ENCODE peak calls at places on chromosomes 12 and 14, in five cellular contexts. One of them, this sample, is unnamed. For H3K4me1, the result is how much of the 10 kb centered on the place peaks cover.

GRCh38 chr12:46557539-46558373 is 185.2 kb upstream of the SLC38A2 start:
- DNase-seq in GM23338: no peak
- DNase-seq in OCI-LY7: no peak
- DNase-seq in H1: no peak
- DNase-seq in pancreas: no peak
- DNase-seq in this sample: no peak

GRCh38 chr12:122841544-122842321 is 6.5 kb downstream of the HIP1R start:
- DNase-seq in GM23338: peak
- DNase-seq in OCI-LY7: no peak
- DNase-seq in H1: no peak
- DNase-seq in pancreas: no peak
- DNase-seq in this sample: no peak

GRCh38 chr14:75879031-75879430 is 102.8 kb downstream of the TGFB3 start:
- DNase-seq in GM23338: no peak
- DNase-seq in OCI-LY7: no peak
- DNase-seq in H1: no peak
- DNase-seq in pancreas: no peak
- DNase-seq in this sample: no peak

GRCh38 chr14:103284574-103285467 is 49.2 kb upstream of the EIF5 start:
- DNase-seq in GM23338: peak
- DNase-seq in OCI-LY7: no peak
- DNase-seq in H1: no peak
- DNase-seq in pancreas: no peak
- DNase-seq in this sample: no peak

GRCh38 chr12:10612110-10612509 is 1.3 kb downstream of the MAGOHB start:
- DNase-seq in GM23338: no peak
- DNase-seq in OCI-LY7: no peak
- DNase-seq in H1: no peak
- DNase-seq in pancreas: no peak
- DNase-seq in this sample: no peak

GRCh38 chr14:24392327-24393098 is 6.3 kb upstream of the NYNRIN start:
- DNase-seq in GM23338: peak
- DNase-seq in OCI-LY7: no peak
- DNase-seq in H1: no peak
- DNase-seq in pancreas: no peak
- DNase-seq in this sample: no peak

GRCh38 chr12:94867066-94867855 is 136.2 kb downstream of the NDUFA12 start:
- DNase-seq in GM23338: no peak
- DNase-seq in OCI-LY7: no peak
- DNase-seq in H1: no peak
- DNase-seq in pancreas: no peak
- DNase-seq in this sample: no peak

GRCh38 chr14:105526781-105527380 is 498 bp downstream of the TMEM121 start:
- DNase-seq in GM23338: peak
- DNase-seq in OCI-LY7: no peak
- DNase-seq in H1: no peak
- DNase-seq in pancreas: no peak
- DNase-seq in this sample: no peak

GRCh38 chr12:71124833-71125460 is 32.9 kb downstream of the TSPAN8 start:
- DNase-seq in GM23338: no peak
- DNase-seq in OCI-LY7: no peak
- DNase-seq in H1: no peak
- DNase-seq in pancreas: no peak
- DNase-seq in this sample: no peak

GRCh38 chr12:119153477-119154434 is 25.0 kb upstream of the HSPB8 start:
- DNase-seq in GM23338: peak
- DNase-seq in OCI-LY7: no peak
- DNase-seq in H1: peak
- DNase-seq in pancreas: peak
- DNase-seq in this sample: peak

GRCh38 chr12:113867258-113867657 is 98.9 kb downstream of the RBM19 start:
- DNase-seq in GM23338: peak
- DNase-seq in OCI-LY7: no peak
- DNase-seq in H1: no peak
- DNase-seq in pancreas: no peak
- DNase-seq in this sample: no peak

GRCh38 chr12:128078311-128078851 is 188.6 kb upstream of the TMEM132C start:
- DNase-seq in GM23338: no peak
- DNase-seq in OCI-LY7: no peak
- DNase-seq in H1: peak
- DNase-seq in pancreas: no peak
- DNase-seq in this sample: no peak

GRCh38 chr14:37544407-37544806 is 50.6 kb downstream of the FOXA1 start:
- DNase-seq in GM23338: no peak
- DNase-seq in OCI-LY7: no peak
- DNase-seq in H1: no peak
- DNase-seq in pancreas: no peak
- DNase-seq in this sample: no peak

GRCh38 chr14:101502761-101503392 is 58.4 kb upstream of the DIO3 start:
- DNase-seq in GM23338: no peak
- DNase-seq in OCI-LY7: no peak
- DNase-seq in H1: no peak
- DNase-seq in pancreas: peak
- DNase-seq in this sample: no peak

GRCh38 chr14:57189070-57189469 is 79.6 kb downstream of the EXOC5 start:
- DNase-seq in GM23338: peak
- DNase-seq in OCI-LY7: no peak
- DNase-seq in H1: no peak
- DNase-seq in pancreas: no peak
- DNase-seq in this sample: no peak

GRCh38 chr12:884746-885414 is 64.6 kb downstream of the RAD52 start:
- DNase-seq in GM23338: no peak
- DNase-seq in OCI-LY7: no peak
- DNase-seq in H1: no peak
- DNase-seq in pancreas: no peak
- DNase-seq in this sample: no peak

GRCh38 chr14:22982013-22982476 is 306 bp downstream of the AJUBA start:
- DNase-seq in GM23338: peak
- DNase-seq in OCI-LY7: no peak
- DNase-seq in H1: no peak
- DNase-seq in pancreas: peak
- DNase-seq in this sample: no peak

GRCh38 chr12:50185975-50186663 is 18.9 kb upstream of the CERS5 start:
- DNase-seq in GM23338: no peak
- DNase-seq in OCI-LY7: no peak
- DNase-seq in H1: no peak
- DNase-seq in pancreas: no peak
- DNase-seq in this sample: no peak

GRCh38 chr12:52280319-52280795 is 5.9 kb downstream of the KRT86 start:
- DNase-seq in GM23338: no peak
- DNase-seq in OCI-LY7: no peak
- DNase-seq in H1: no peak
- DNase-seq in pancreas: peak
- DNase-seq in this sample: peak

GRCh38 chr14:53032161-53032803 is 81.4 kb upstream of the FERMT2 start:
- DNase-seq in GM23338: no peak
- DNase-seq in OCI-LY7: no peak
- DNase-seq in H1: no peak
- DNase-seq in pancreas: peak
- DNase-seq in this sample: no peak

GRCh38 chr12:43147893-43148292 is 404.1 kb downstream of the ADAMTS20 start:
- DNase-seq in GM23338: no peak
- DNase-seq in OCI-LY7: no peak
- DNase-seq in H1: no peak
- DNase-seq in pancreas: no peak
- DNase-seq in this sample: no peak

GRCh38 chr14:72962829-72963312 is 36.6 kb downstream of the DCAF4 start:
- DNase-seq in GM23338: peak
- DNase-seq in OCI-LY7: no peak
- DNase-seq in H1: peak
- DNase-seq in pancreas: no peak
- DNase-seq in this sample: no peak

GRCh38 chr14:65098586-65098985 is 3.7 kb downstream of the MAX start:
- DNase-seq in GM23338: no peak
- DNase-seq in OCI-LY7: peak
- DNase-seq in H1: no peak
- DNase-seq in pancreas: no peak
- DNase-seq in this sample: no peak
- H3K4me3 ChIP-seq in GM23338: no peak
- H3K4me3 ChIP-seq in OCI-LY7: peak
- H3K4me3 ChIP-seq in H1: no peak
- H3K4me3 ChIP-seq in pancreas: peak
- H3K4me3 ChIP-seq in this sample: no peak

DNA sequence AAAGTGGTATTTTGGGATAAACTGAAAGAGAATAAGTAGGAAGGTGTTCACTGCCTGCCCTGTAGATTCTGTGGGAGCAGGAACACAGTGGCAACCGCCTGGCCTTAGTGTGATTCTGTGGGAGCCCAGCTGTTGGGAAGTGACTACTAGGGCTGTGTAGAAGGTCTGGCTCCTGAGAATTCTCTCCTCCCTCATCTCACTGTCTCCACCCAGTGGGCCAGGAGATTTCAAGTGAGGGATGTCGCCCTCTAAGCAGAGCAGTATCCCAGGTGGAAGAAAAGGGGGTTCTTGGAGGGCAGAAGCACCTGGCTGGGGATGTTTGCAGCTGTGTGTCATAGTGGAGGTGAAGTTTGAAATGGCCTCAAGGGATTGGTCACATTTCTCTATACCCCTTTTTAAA is 113.7 kb downstream of the TBC1D30 start:
- DNase-seq in GM23338: no peak
- DNase-seq in OCI-LY7: no peak
- DNase-seq in H1: no peak
- DNase-seq in pancreas: no peak
- DNase-seq in this sample: no peak
- H3K4me1 ChIP-seq in GM23338: under half
- H3K4me1 ChIP-seq in OCI-LY7: under half
- H3K4me1 ChIP-seq in H1: under half
- H3K4me1 ChIP-seq in pancreas: under half
- H3K4me1 ChIP-seq in this sample: under half

DNA sequence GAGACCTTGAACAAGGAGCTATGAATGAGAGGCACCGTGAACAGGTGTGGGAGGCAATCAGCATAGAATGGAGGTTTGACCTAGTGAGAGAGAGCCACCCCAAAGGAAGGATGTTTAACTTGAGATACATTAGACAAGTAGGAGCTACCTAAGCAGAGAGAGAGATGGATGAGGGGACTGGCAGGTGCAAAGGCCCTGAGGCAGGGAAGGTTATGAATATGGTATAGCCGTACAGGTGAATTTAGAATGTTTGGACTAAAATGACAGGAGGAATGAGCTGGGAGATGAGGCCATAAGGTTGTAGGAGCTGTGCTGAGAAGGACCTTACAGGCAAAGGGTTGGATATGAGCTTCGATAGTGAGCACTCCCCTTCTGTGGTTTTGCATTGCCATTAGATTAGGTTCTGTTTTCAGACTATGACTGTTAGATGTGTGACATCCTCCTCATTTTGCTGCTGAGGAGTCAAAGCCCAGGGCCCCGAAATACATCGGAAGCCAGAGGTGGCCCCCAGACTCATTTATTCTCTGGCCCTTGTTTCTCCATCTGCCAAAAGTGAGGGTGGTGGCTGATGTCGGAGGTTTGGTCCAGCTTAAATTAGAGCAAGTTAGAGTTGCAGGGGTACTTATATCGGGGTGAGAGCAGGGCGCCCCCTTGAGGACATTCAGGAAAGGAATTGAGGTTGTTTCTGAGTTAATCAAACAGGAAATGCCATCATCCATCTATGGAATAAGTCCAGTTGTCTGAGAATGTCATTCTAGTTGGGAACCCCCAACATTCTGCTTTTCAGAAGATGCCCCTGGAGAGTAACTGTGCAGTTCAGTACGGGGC is 29.4 kb downstream of the SLC24A4 start:
- DNase-seq in GM23338: peak
- DNase-seq in OCI-LY7: peak
- DNase-seq in H1: peak
- DNase-seq in pancreas: no peak
- DNase-seq in this sample: no peak
- TF ChIP-seq CTCF in GM23338: peak
- TF ChIP-seq CTCF in OCI-LY7: peak
- TF ChIP-seq CTCF in H1: peak
- TF ChIP-seq CTCF in pancreas: no peak
- TF ChIP-seq CTCF in this sample: peak

GRCh38 chr12:11724888-11725310 is 75.4 kb downstream of the ETV6 start:
- DNase-seq in GM23338: no peak
- DNase-seq in OCI-LY7: no peak
- DNase-seq in H1: no peak
- DNase-seq in pancreas: no peak
- DNase-seq in this sample: no peak

GRCh38 chr12:11728154-11728755 is 78.8 kb downstream of the ETV6 start:
- DNase-seq in GM23338: no peak
- DNase-seq in OCI-LY7: no peak
- DNase-seq in H1: no peak
- DNase-seq in pancreas: no peak
- DNase-seq in this sample: no peak

GRCh38 chr12:11727133-11727664 is 77.7 kb downstream of the ETV6 start:
- DNase-seq in GM23338: no peak
- DNase-seq in OCI-LY7: peak
- DNase-seq in H1: no peak
- DNase-seq in pancreas: no peak
- DNase-seq in this sample: no peak

GRCh38 chr12:11725616-11726015 is 76.1 kb downstream of the ETV6 start:
- DNase-seq in GM23338: no peak
- DNase-seq in OCI-LY7: peak
- DNase-seq in H1: no peak
- DNase-seq in pancreas: no peak
- DNase-seq in this sample: no peak

DNA sequence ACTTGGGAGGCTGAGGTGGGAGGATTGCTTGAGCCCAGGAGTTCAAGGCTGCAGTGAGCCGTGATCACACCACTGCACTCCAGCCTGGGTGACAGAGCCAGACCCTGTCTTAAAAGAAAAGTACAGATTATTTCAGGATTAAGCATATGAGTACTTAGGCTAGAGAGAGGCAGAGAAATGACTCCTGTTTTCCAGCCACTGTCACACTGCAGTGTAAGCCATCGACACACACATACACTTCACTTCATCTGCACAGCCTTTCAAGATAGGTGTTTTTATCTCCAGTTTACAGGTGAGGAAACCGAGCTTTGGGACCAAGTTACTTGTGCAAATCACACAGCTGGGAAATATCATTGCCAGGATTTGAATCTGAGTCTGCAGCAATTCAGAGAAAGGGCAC is 77.2 kb downstream of the ETV6 start:
- DNase-seq in GM23338: no peak
- DNase-seq in OCI-LY7: no peak
- DNase-seq in H1: no peak
- DNase-seq in pancreas: no peak
- DNase-seq in this sample: no peak
- H3K4me3 ChIP-seq in GM23338: no peak
- H3K4me3 ChIP-seq in OCI-LY7: peak
- H3K4me3 ChIP-seq in H1: no peak
- H3K4me3 ChIP-seq in pancreas: no peak
- H3K4me3 ChIP-seq in this sample: no peak